ENCODE peak calls at places on chromosome 1, in ten cellular contexts. L, E, W, Z, D, V, I, F, T and M are unnamed samples.

GRCh38 chr1:89821322-89822108 is 683 bp downstream of the LRRC8D start:
- DNase-seq in L (peak; percentile 57), E (peak; percentile 22), W (peak; percentile 42), Z (peak; percentile 67), D (peak; percentile 73), V (peak; percentile 31), I (no peak), F (no peak), T (peak; percentile 94), M (peak; percentile 36)

GRCh38 chr1:46218443-46218842 is 15.3 kb downstream of the LURAP1 start:
- DNase-seq in L (no peak), E (no peak), W (no peak), Z (no peak), D (no peak), V (no peak), I (no peak), F (no peak), T (no peak), M (no peak)

GRCh38 chr1:25918615-25919014 is 12.4 kb upstream of the STMN1 start:
- DNase-seq in L (no peak), E (no peak), W (no peak), Z (no peak), D (no peak), V (no peak), I (no peak), F (no peak), T (no peak), M (no peak)

GRCh38 chr1:182955596-182956588 is 2.9 kb upstream of the SHCBP1L start:
- DNase-seq in L (no peak), E (peak; percentile 92), W (no peak), Z (no peak), D (no peak), V (no peak), I (no peak), F (no peak), T (no peak), M (no peak)

GRCh38 chr1:12600880-12601633 is 17.0 kb downstream of the DHRS3 start:
- DNase-seq in L (peak; percentile 63), E (no peak), W (no peak), Z (no peak), D (peak; percentile 68), V (peak; percentile 56), I (no peak), F (no peak), T (no peak), M (peak; percentile 47)

GRCh38 chr1:84427520-84428188 is 29.4 kb downstream of the DNASE2B start:
- DNase-seq in L (no peak), E (peak; percentile 19), W (no peak), Z (no peak), D (no peak), V (no peak), I (no peak), F (peak; percentile 60), T (no peak), M (no peak)

GRCh38 chr1:205798577-205798976 is 14.4 kb downstream of the SLC41A1 start:
- DNase-seq in L (no peak), E (no peak), W (no peak), Z (no peak), D (no peak), V (no peak), I (no peak), F (no peak), T (no peak), M (no peak)

GRCh38 chr1:231058416-231059109 is 18.5 kb upstream of the FAM89A start:
- DNase-seq in L (no peak), E (no peak), W (no peak), Z (no peak), D (no peak), V (no peak), I (no peak), F (no peak), T (no peak), M (no peak)

DNA sequence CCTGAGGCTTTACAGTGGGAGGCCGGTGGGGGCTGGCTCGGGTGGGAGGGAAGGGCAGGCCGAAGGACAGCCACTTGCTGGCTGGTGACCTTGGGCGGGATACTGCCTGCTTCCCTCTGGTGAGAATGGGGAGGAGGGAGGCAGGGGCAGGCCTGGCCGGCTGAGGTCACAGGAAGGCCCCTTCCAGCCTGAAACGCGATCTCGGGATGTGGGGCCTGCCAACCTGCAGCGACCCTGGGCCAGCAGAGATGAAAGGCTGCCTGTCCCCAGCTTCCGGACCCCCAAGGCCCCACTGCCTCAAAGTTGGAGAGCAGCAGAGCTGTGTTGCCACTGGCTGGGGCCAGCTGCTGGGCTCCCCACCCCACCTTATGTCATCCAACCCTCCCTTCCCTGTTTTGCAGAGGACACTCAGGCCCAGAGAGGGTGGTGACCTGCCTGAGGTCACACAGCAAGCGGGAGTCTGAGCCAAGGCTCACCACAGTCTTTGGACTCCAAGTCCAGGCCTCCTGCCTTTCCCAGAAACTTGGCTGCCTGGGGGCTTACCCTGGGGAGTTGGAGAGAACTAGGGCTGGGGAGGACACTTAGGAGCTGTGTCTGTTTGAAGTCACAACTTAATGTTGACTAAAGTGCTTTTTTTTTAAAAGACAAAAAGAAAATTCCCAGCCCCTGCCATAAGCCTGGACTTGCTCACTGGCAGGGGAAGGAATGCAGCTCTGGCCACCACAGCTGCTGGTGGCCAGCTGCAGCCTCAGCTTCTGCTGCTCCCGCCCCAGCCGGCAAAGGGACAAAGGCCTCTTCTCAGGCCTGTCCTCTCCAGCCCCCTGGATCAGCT is 14.8 kb upstream of the WASF2 start:
- DNase-seq in L (peak; percentile 59), E (peak; percentile 49), W (peak; percentile 82), Z (peak; percentile 94), D (peak; percentile 54), V (no peak), I (peak; percentile 85), F (no peak), T (peak; percentile 90), M (peak; percentile 91)
- H3K27ac ChIP-seq in L (peak overlapping the region; percentile 47), E (peak overlapping the region; percentile 52), W (peak overlapping the region; percentile 56), Z (peak overlapping the region; percentile 77), D (peak overlapping the region; percentile 90), V (no peak overlapping the region), I (peak overlapping the region; percentile 86), F (no peak overlapping the region), T (peak overlapping the region; percentile 89), M (peak overlapping the region; percentile 93)

DNA sequence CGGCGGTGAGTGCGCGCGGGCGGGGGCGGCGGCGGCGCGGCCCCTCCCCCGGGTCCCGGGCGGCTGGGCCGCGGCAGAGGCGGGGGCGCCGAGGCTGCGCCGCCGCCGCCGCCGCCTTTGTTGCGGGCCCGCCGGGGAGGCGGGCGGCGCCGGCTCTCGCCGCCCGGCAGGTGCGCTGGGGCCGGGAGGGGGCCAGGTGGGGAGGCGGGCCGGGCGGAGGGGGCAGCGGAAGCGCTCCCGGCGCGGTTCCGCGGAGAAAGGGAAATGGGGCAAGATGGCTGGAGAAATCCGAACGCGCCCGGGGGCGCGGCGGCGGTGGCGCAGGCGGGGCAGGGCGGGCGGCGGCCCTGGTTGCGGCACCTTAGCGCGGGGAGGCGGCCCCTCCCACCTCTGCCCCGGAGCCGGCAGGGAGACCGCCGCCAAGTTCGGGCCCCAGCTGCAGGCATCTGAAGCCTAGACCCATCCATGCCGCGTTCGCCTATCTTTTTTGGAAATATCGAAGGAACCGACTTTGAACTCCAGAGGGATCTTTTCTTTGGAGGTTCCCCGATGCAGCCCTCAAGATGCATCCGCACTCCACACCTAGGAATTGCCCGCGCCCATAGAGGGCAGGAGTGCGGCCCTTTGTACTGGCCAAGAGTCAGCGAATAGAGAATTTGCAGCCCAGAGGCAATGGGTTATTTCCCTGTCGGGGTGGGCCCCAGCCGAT is 479 bp downstream of the POGK start:
- DNase-seq in L (peak; percentile 43), E (peak; percentile 19), W (peak; percentile 72), Z (peak; percentile 58), D (peak; percentile 77), V (peak; percentile 36), I (peak; percentile 40), F (no peak), T (peak; percentile 92), M (peak; percentile 70)
- TF ChIP-seq POLR2A in L (no peak), E (no peak), W (no peak), Z (no peak), D (no peak), V (no peak), I (no peak), F (peak; percentile 14), T (no peak), M (no peak)

GRCh38 chr1:143651350-143651992 is 320.3 kb downstream of the FAM72C start:
- DNase-seq in L (no peak), E (no peak), W (no peak), Z (peak; percentile 16), D (no peak), V (no peak), I (no peak), F (no peak), T (no peak), M (no peak)
- H3K27me3 ChIP-seq in L (no peaks in the 10 kb centered on the region), E (peaks cover 25% of the 10 kb centered on the region), W (no peaks in the 10 kb centered on the region), Z (no peaks in the 10 kb centered on the region), D (peaks cover 29% of the 10 kb centered on the region), V (peaks cover 9% of the 10 kb centered on the region), I (no peaks in the 10 kb centered on the region), F (no peaks in the 10 kb centered on the region), T (peaks cover 36% of the 10 kb centered on the region), M (peaks cover 80% of the 10 kb centered on the region)

GRCh38 chr1:93671090-93671743 is 10.4 kb downstream of the BCAR3 start:
- DNase-seq in L (no peak), E (no peak), W (no peak), Z (peak; percentile 58), D (no peak), V (no peak), I (no peak), F (no peak), T (no peak), M (no peak)

GRCh38 chr1:93672477-93673158 is 9.0 kb downstream of the BCAR3 start:
- DNase-seq in L (peak; percentile 27), E (no peak), W (no peak), Z (no peak), D (no peak), V (peak; percentile 24), I (no peak), F (no peak), T (no peak), M (no peak)

GRCh38 chr1:93673159-93673657 is 8.4 kb downstream of the BCAR3 start:
- DNase-seq in L (no peak), E (peak; percentile 30), W (no peak), Z (no peak), D (no peak), V (peak; percentile 20), I (no peak), F (no peak), T (no peak), M (no peak)

GRCh38 chr1:93670141-93670540 is 11.5 kb downstream of the BCAR3 start:
- DNase-seq in L (peak; percentile 16), E (peak; percentile 90), W (peak; percentile 54), Z (peak; percentile 90), D (no peak), V (peak; percentile 89), I (peak; percentile 40), F (peak; percentile 68), T (no peak), M (peak; percentile 43)

DNA sequence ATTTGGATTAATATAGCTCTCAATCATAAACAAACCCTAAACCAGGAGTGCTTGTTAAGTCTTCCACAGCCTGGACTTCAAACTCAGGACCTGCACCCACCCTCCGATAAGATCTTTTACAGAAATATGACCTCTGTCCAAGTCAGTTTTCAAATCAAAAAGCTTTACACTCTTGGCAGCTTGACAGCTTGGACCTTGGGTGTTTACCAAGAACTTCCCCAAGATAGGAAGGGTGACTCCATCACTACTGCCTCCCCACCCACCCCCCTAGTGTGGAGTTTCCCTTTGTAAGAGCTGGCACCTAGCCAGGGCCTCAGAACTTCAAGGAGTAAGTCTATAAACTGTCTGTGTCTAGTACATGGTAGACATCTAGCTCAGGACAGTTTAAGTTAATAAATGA is 9.6 kb downstream of the BCAR3 start:
- DNase-seq in L (peak; percentile 65), E (peak; percentile 93), W (peak; percentile 54), Z (peak; percentile 78), D (peak; percentile 82), V (peak; percentile 98), I (peak; percentile 81), F (no peak), T (no peak), M (peak; percentile 72)
- H3K27ac ChIP-seq in L (no peak overlapping the region), E (peak overlapping the region; percentile 45), W (no peak overlapping the region), Z (peak overlapping the region; percentile 10), D (peak overlapping the region; percentile 74), V (peak overlapping the region; percentile 92), I (peak overlapping the region; percentile 22), F (no peak overlapping the region), T (no peak overlapping the region), M (peak overlapping the region; percentile 57)